ENCODE peak calls at places on chromosomes 3 and 15, in six cellular contexts. N, S, Y, K, I and P are unnamed samples. For H3K36me3, the result is how much of the 10 kb centered on the place peaks cover.

GRCh38 chr3:58151637-58152036 is 59.1 kb downstream of the DNASE1L3 start:
- DNase-seq in N (no peak), S (no peak), Y (no peak), K (no peak), I (no peak), P (no peak)

GRCh38 chr3:100891033-100891432 is 102.2 kb downstream of the ABI3BP start:
- DNase-seq in N (no peak), S (no peak), Y (no peak), K (no peak), I (peak), P (no peak)

GRCh38 chr15:40338041-40338657 is 2.6 kb downstream of the CCDC9B start:
- DNase-seq in N (peak), S (peak), Y (peak), K (no peak), I (peak), P (peak)

GRCh38 chr3:136624381-136624780 is 127.8 kb downstream of the STAG1 start:
- DNase-seq in N (no peak), S (no peak), Y (no peak), K (no peak), I (no peak), P (no peak)

GRCh38 chr3:168112894-168113293 is 17.2 kb upstream of the GOLIM4 start:
- DNase-seq in N (no peak), S (no peak), Y (no peak), K (no peak), I (no peak), P (no peak)

GRCh38 chr3:59424268-59425010 is 374.6 kb upstream of the CFAP20DC start:
- DNase-seq in N (no peak), S (no peak), Y (no peak), K (no peak), I (no peak), P (no peak)

GRCh38 chr3:188212308-188212969 is 58.5 kb downstream of the LPP start:
- DNase-seq in N (no peak), S (no peak), Y (peak), K (no peak), I (no peak), P (no peak)

GRCh38 chr3:50147861-50148260 is 7.3 kb upstream of the SEMA3F start:
- DNase-seq in N (peak), S (no peak), Y (no peak), K (no peak), I (no peak), P (no peak)

GRCh38 chr15:93452537-93453211 is 363.7 kb upstream of the RGMA start:
- DNase-seq in N (no peak), S (no peak), Y (no peak), K (no peak), I (no peak), P (no peak)

GRCh38 chr3:191762323-191762960 is 301.5 kb downstream of the PYDC2 start:
- DNase-seq in N (no peak), S (no peak), Y (peak), K (no peak), I (peak), P (no peak)

GRCh38 chr3:105197863-105198262 is 168.8 kb upstream of the ALCAM start:
- DNase-seq in N (no peak), S (no peak), Y (no peak), K (no peak), I (no peak), P (no peak)

GRCh38 chr15:48389701-48390143 is 58.5 kb downstream of the DUT start:
- DNase-seq in N (no peak), S (no peak), Y (no peak), K (no peak), I (peak), P (no peak)

GRCh38 chr3:61669676-61670299 is 108.4 kb downstream of the PTPRG start:
- DNase-seq in N (no peak), S (no peak), Y (no peak), K (no peak), I (no peak), P (no peak)

GRCh38 chr3:177468331-177468730 is 271.0 kb upstream of the TBL1XR1 start:
- DNase-seq in N (no peak), S (no peak), Y (no peak), K (no peak), I (no peak), P (no peak)

GRCh38 chr3:160400631-160401150 is 1.2 kb downstream of the SMC4 start:
- DNase-seq in N (peak), S (peak), Y (no peak), K (peak), I (no peak), P (peak)

GRCh38 chr3:176120507-176120906 is 1076.8 kb downstream of the TBL1XR1 start:
- DNase-seq in N (no peak), S (no peak), Y (no peak), K (no peak), I (no peak), P (no peak)

GRCh38 chr15:64749167-64749566 is 26.2 kb downstream of the RBPMS2 start:
- DNase-seq in N (no peak), S (no peak), Y (no peak), K (no peak), I (no peak), P (no peak)

GRCh38 chr15:89206908-89207331 is 14.5 kb downstream of the RLBP1 start:
- DNase-seq in N (peak), S (peak), Y (peak), K (peak), I (peak), P (peak)

GRCh38 chr15:85793641-85794597 is 806 bp downstream of the KLHL25 start:
- DNase-seq in N (peak), S (peak), Y (peak), K (peak), I (peak), P (peak)

GRCh38 chr15:90345859-90346258 is 6.2 kb upstream of the ZNF774 start:
- DNase-seq in N (no peak), S (no peak), Y (no peak), K (no peak), I (no peak), P (no peak)

DNA sequence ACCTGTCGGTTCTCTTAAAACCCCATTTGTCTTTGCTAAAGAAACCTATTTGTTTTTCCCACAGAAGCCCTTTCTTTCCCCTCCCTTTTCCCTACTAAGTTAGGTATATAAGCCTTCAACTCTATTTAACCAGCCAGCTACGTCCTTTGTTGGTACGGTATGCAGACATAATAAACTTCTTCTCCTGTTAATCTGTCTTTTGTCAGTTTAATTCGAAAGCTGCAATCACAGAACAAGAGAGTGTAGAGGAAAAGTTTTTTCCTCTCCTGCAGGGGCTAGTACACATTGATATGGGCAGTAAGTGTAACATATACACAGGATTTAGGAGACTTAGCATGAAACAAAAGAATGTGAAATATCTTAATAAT is 21.9 kb upstream of the C15orf39 start:
- DNase-seq in N (no peak), S (no peak), Y (peak), K (no peak), I (no peak), P (no peak)
- H3K27ac ChIP-seq in N (peak), S (no peak), Y (no peak), K (peak), I (no peak), P (peak)

DNA sequence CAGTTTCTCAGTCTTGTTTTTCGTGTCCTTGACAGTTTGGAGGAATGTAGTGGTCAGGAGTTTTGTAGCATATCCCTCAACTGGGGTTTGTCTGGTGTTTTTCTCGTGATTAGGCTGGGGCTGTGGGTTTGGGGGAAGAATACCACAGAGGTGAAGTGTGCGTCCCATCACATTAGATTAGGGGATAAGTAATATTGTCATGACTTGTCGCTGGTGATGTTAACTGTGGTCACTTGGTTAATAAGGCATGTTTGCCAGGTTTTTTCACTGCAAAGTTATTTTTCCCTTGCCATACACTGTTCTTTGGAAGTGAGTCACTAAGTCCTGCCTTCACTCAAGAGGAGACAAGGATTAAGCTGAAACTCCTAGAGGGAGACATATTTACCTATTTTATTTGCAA is 39.1 kb downstream of the PAK2 start:
- DNase-seq in N (no peak), S (no peak), Y (no peak), K (no peak), I (peak), P (no peak)
- H3K36me3 ChIP-seq in N (under half), S (under half), Y (under half), K (under half), I (under half), P (under half)

DNA sequence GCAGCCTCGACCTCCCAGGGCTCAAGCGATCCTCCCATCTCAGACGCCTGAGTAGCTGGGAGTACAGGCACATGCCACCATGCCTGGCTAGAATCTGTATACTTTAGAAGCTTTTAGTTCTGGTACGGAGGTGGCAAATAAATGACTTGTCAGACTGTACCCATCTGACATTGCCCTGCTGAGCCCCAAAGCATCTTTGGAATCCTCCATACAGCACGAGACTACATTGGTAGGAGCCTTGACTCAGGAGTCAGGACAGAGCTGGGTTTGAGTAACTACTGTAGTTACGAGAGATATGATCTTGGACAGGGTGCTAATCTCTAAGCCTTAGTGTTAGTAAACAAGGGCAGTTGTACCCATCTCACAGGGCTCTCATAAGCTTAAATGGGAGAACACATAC is 67.8 kb upstream of the NPHP3 start:
- DNase-seq in N (no peak), S (no peak), Y (no peak), K (no peak), I (no peak), P (no peak)
- TF ChIP-seq POLR2AphosphoS5 in N (no peak), S (no peak), Y (no peak), K (no peak), I (no peak), P (no peak)

DNA sequence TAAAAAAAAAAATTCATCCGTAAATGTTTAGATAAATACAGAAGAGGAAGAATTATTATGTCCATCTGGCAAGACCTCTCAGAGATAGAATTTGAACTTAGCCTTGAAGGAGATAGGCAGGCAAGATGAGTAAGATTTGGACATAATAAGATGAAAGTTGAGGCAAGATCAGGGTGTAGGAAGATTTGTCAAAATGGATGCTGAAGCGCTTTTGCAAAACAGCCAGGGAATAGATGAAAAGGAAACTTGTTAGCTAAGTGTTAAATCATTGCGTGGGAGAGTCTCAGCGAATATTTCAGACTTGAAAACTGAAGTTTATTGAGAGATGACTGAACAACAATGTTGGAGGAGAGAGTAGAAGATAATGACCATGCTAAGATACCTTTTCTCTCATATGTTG is 7.2 kb downstream of the BRK1 start:
- DNase-seq in N (no peak), S (no peak), Y (no peak), K (no peak), I (no peak), P (no peak)
- H3K27ac ChIP-seq in N (no peak), S (no peak), Y (no peak), K (no peak), I (no peak), P (no peak)

GRCh38 chr3:134345202-134345601 is 29.0 kb downstream of the AMOTL2 start:
- DNase-seq in N (no peak), S (peak), Y (no peak), K (no peak), I (no peak), P (no peak)

GRCh38 chr3:134344560-134344959 is 29.7 kb downstream of the AMOTL2 start:
- DNase-seq in N (no peak), S (peak), Y (no peak), K (no peak), I (no peak), P (no peak)

GRCh38 chr3:134341391-134341790 is 32.9 kb downstream of the AMOTL2 start:
- DNase-seq in N (no peak), S (peak), Y (no peak), K (no peak), I (no peak), P (no peak)

GRCh38 chr3:134340362-134340997 is 33.8 kb downstream of the AMOTL2 start:
- DNase-seq in N (no peak), S (no peak), Y (no peak), K (no peak), I (no peak), P (no peak)

DNA sequence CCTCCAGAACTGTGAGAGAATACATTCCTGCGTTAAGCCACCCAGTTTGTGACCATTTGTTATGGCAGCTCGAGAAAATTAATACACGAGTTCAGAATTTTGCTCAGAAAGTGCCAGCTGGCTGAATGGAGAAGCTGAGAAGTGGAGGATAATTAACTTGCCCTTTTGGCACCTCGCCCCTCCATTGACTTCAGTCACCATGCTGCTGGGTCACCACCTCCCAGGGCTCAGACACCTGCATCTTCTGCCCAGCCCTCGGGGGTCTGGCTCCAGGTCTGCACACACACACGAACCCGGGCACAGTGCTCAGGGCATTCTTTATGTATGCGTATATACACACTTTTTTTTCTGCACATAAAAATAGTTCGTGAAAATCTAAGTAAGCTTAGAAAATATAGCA is 32.0 kb downstream of the AMOTL2 start:
- DNase-seq in N (no peak), S (peak), Y (no peak), K (no peak), I (no peak), P (no peak)
- H3K36me3 ChIP-seq in N (under half), S (under half), Y (under half), K (under half), I (under half), P (under half)

GRCh38 chr3:114450008-114450596 is 156.3 kb downstream of the TIGIT start:
- DNase-seq in N (no peak), S (no peak), Y (no peak), K (no peak), I (no peak), P (no peak)

GRCh38 chr3:114452176-114452744 is 158.4 kb downstream of the TIGIT start:
- DNase-seq in N (no peak), S (no peak), Y (no peak), K (no peak), I (peak), P (no peak)

GRCh38 chr3:114451051-114451451 is 157.2 kb downstream of the TIGIT start:
- DNase-seq in N (no peak), S (no peak), Y (no peak), K (no peak), I (no peak), P (no peak)

GRCh38 chr3:114453296-114453888 is 159.6 kb downstream of the TIGIT start:
- DNase-seq in N (no peak), S (no peak), Y (no peak), K (no peak), I (peak), P (no peak)

GRCh38 chr3:114451561-114452018 is 157.8 kb downstream of the TIGIT start:
- DNase-seq in N (no peak), S (no peak), Y (peak), K (peak), I (peak), P (peak)
- TF ChIP-seq POLR2AphosphoS5 in N (no peak), S (no peak), Y (no peak), K (peak), I (no peak), P (peak)

DNA sequence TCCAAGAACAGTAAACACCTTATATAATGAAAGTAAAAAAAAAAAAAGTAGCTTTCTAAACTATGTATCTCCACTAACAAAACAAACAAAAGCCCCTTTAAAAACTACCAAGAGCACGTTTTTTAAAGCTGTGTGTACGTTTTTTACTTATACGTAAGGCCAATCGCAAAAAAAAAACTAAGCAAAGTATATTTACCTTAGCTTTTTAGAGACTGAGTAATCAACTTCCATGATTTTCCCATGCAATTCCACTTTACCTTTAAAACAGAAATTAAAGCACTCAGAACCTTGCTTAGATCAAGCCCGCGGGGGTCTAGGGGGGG is 1.9 kb downstream of the IGF2BP2 start:
- DNase-seq in N (no peak), S (no peak), Y (no peak), K (no peak), I (no peak), P (no peak)
- H3K27ac ChIP-seq in N (no peak), S (peak), Y (peak), K (no peak), I (peak), P (peak)

GRCh38 chr3:38127611-38128302 is 9.2 kb downstream of the ACAA1 start:
- DNase-seq in N (no peak), S (no peak), Y (no peak), K (no peak), I (no peak), P (peak)
- H3K36me3 ChIP-seq in N (half or more), S (half or more), Y (under half), K (under half), I (under half), P (half or more)